ENCODE peak calls at places on chromosomes 11 and 22, in eight cellular contexts. Q, B, R, K, M, D, U and P are unnamed samples.

GRCh38 chr11:42526366-42526765 is 785.4 kb upstream of the API5 start:
- DNase-seq in Q (no peak), B (no peak), R (no peak), K (no peak), M (no peak), D (no peak), U (no peak), P (no peak)

GRCh38 chr22:37485006-37485713 is 1.0 kb downstream of the MFNG start:
- DNase-seq in Q (peak; percentile 20), B (no peak), R (no peak), K (no peak), M (no peak), D (peak; percentile 82), U (no peak), P (peak; percentile 34)

GRCh38 chr11:79078999-79079398 is 361.8 kb downstream of the TENM4 start:
- DNase-seq in Q (no peak), B (no peak), R (no peak), K (no peak), M (no peak), D (no peak), U (no peak), P (no peak)

GRCh38 chr11:62487698-62488551 is 58.7 kb downstream of the AHNAK start:
- DNase-seq in Q (no peak), B (no peak), R (no peak), K (no peak), M (peak; percentile 29), D (no peak), U (no peak), P (no peak)

GRCh38 chr11:40179541-40179940 is 1279.9 kb downstream of the LRRC4C start:
- DNase-seq in Q (no peak), B (no peak), R (no peak), K (no peak), M (no peak), D (no peak), U (no peak), P (no peak)

GRCh38 chr22:21876486-21877176 is 9.2 kb upstream of the MAPK1 start:
- DNase-seq in Q (no peak), B (peak; percentile 52), R (no peak), K (peak; percentile 57), M (peak; percentile 82), D (no peak), U (no peak), P (peak; percentile 19)

GRCh38 chr22:20788627-20789344 is 14.9 kb downstream of the SERPIND1 start:
- DNase-seq in Q (no peak), B (no peak), R (no peak), K (no peak), M (no peak), D (no peak), U (no peak), P (no peak)

GRCh38 chr11:94926698-94927237 is 46.6 kb downstream of the CWC15 start:
- DNase-seq in Q (no peak), B (peak; percentile 96), R (no peak), K (peak; percentile 97), M (peak; percentile 98), D (peak; percentile 74), U (peak; percentile 51), P (no peak)

GRCh38 chr22:38873469-38874411 is 1.7 kb upstream of the CBX6 start:
- DNase-seq in Q (peak; percentile 35), B (no peak), R (no peak), K (no peak), M (no peak), D (no peak), U (no peak), P (peak; percentile 81)

GRCh38 chr11:36598051-36598450 is at the start of gene RAG2:
- DNase-seq in Q (no peak), B (no peak), R (no peak), K (no peak), M (no peak), D (no peak), U (no peak), P (no peak)

GRCh38 chr11:61075891-61076290 is 26.4 kb upstream of the CD5 start:
- DNase-seq in Q (no peak), B (peak; percentile 19), R (no peak), K (peak; percentile 47), M (peak; percentile 78), D (no peak), U (peak; percentile 28), P (no peak)

GRCh38 chr11:17185938-17186337 is 21.8 kb downstream of the PIK3C2A start:
- DNase-seq in Q (no peak), B (no peak), R (no peak), K (no peak), M (no peak), D (no peak), U (no peak), P (no peak)

GRCh38 chr11:34209809-34210208 is 104.4 kb downstream of the NAT10 start:
- DNase-seq in Q (no peak), B (no peak), R (no peak), K (no peak), M (no peak), D (no peak), U (no peak), P (no peak)

GRCh38 chr11:60168306-60168705 is 14.6 kb downstream of the MS4A6A start:
- DNase-seq in Q (no peak), B (no peak), R (no peak), K (no peak), M (no peak), D (no peak), U (no peak), P (no peak)

GRCh38 chr11:128288368-128288767 is 299.0 kb downstream of the ETS1 start:
- DNase-seq in Q (no peak), B (no peak), R (no peak), K (no peak), M (no peak), D (peak; percentile 18), U (no peak), P (no peak)

GRCh38 chr11:88523362-88524028 is 186.0 kb upstream of the CTSC start:
- DNase-seq in Q (no peak), B (no peak), R (no peak), K (peak; percentile 61), M (peak; percentile 43), D (no peak), U (no peak), P (no peak)

GRCh38 chr11:14906614-14907392 is 14.8 kb upstream of the CYP2R1 start:
- DNase-seq in Q (no peak), B (no peak), R (no peak), K (no peak), M (no peak), D (no peak), U (no peak), P (no peak)